ENCODE peak calls at places on chromosomes 6 and 20, in five cellular contexts. A, K, T, U and P are unnamed samples.

GRCh38 chr6:150733726-150734125 is 131.8 kb upstream of the MTHFD1L start:
- DNase-seq in A (no peak), K (no peak), T (no peak), U (no peak), P (no peak)

GRCh38 chr6:11424395-11425050 is 113.0 kb upstream of the TMEM170B start:
- DNase-seq in A (peak; percentile 7), K (no peak), T (no peak), U (no peak), P (no peak)

GRCh38 chr20:32474009-32474716 is 111.0 kb downstream of the NOL4L start:
- DNase-seq in A (no peak), K (no peak), T (no peak), U (no peak), P (no peak)

GRCh38 chr6:131597448-131597847 is 24.4 kb downstream of the ARG1 start:
- DNase-seq in A (no peak), K (no peak), T (no peak), U (no peak), P (no peak)

GRCh38 chr6:33053230-33053629 is 20.2 kb downstream of the HLA-DPA1 start:
- DNase-seq in A (no peak), K (no peak), T (no peak), U (no peak), P (no peak)

GRCh38 chr6:53119772-53120409 is 28.8 kb downstream of the GCM1 start:
- DNase-seq in A (no peak), K (no peak), T (no peak), U (peak; percentile 12), P (no peak)

GRCh38 chr20:57481281-57481711 is 43.6 kb downstream of the CTCFL start:
- DNase-seq in A (no peak), K (no peak), T (no peak), U (no peak), P (no peak)

GRCh38 chr20:58701431-58702160 is 9.0 kb downstream of the NPEPL1 start:
- DNase-seq in A (no peak), K (no peak), T (no peak), U (no peak), P (peak; percentile 12)

GRCh38 chr6:112109267-112109666 is 21.9 kb downstream of the FAM229B start:
- DNase-seq in A (peak; percentile 30), K (no peak), T (no peak), U (no peak), P (no peak)